ENCODE peak calls at places on chromosome 12, in five cellular contexts. Q is K562, N is GM12878, B is H1, D is HepG2. P is an unnamed sample.

GRCh38 chr12:72207094-72207493 is 65.1 kb upstream of the TRHDE start:
- DNase-seq in Q (no peak), N (no peak), B (no peak), D (no peak), P (no peak)

GRCh38 chr12:57242329-57242690 is 8.7 kb downstream of the STAC3 start:
- DNase-seq in Q (no peak), N (no peak), B (no peak), D (no peak), P (no peak)

GRCh38 chr12:49655595-49656236 is 32.4 kb downstream of the PRPF40B start:
- DNase-seq in Q (no peak), N (no peak), B (no peak), D (no peak), P (no peak)

GRCh38 chr12:63955831-63956685 is 111.6 kb downstream of the SRGAP1 start:
- DNase-seq in Q (no peak), N (no peak), B (no peak), D (no peak), P (no peak)

GRCh38 chr12:113906411-113907200 is 59.5 kb downstream of the RBM19 start:
- DNase-seq in Q (no peak), N (no peak), B (no peak), D (no peak), P (no peak)

GRCh38 chr12:120100630-120101029 is 15.9 kb downstream of the RAB35 start:
- DNase-seq in Q (no peak), N (no peak), B (no peak), D (no peak), P (no peak)

GRCh38 chr12:15214851-15215601 is 6.2 kb downstream of the RERG start:
- DNase-seq in Q (no peak), N (no peak), B (no peak), D (no peak), P (no peak)

GRCh38 chr12:10395390-10395998 is 5.7 kb upstream of the KLRK1 start:
- DNase-seq in Q (no peak), N (peak), B (no peak), D (peak), P (no peak)

GRCh38 chr12:126343352-126343751 is 1278.1 kb downstream of the AACS start:
- DNase-seq in Q (no peak), N (no peak), B (no peak), D (no peak), P (no peak)

GRCh38 chr12:92058664-92059063 is 87.0 kb downstream of the BTG1 start:
- DNase-seq in Q (no peak), N (no peak), B (no peak), D (no peak), P (no peak)

GRCh38 chr12:124388038-124388676 is 93.3 kb downstream of the RFLNA start:
- DNase-seq in Q (no peak), N (no peak), B (no peak), D (no peak), P (no peak)

GRCh38 chr12:121697093-121697698 is 15.4 kb upstream of the TMEM120B start:
- DNase-seq in Q (peak), N (no peak), B (no peak), D (peak), P (peak)

GRCh38 chr12:116319851-116320621 is 42.5 kb upstream of the MED13L start:
- DNase-seq in Q (no peak), N (no peak), B (no peak), D (no peak), P (no peak)

GRCh38 chr12:117603316-117604113 is 242.1 kb upstream of the NOS1 start:
- DNase-seq in Q (no peak), N (no peak), B (no peak), D (no peak), P (no peak)

GRCh38 chr12:125164541-125164940 is 99.3 kb downstream of the AACS start:
- DNase-seq in Q (no peak), N (no peak), B (no peak), D (no peak), P (no peak)

GRCh38 chr12:29152223-29152868 is 3.3 kb downstream of the FAR2 start:
- DNase-seq in Q (no peak), N (no peak), B (no peak), D (no peak), P (no peak)

GRCh38 chr12:63978519-63978918 is 134.0 kb downstream of the SRGAP1 start:
- DNase-seq in Q (no peak), N (no peak), B (no peak), D (peak), P (peak)

GRCh38 chr12:51926718-51927117 is 19.4 kb downstream of the ACVRL1 start:
- DNase-seq in Q (peak), N (no peak), B (no peak), D (peak), P (peak)

GRCh38 chr12:51924551-51925399 is 17.5 kb downstream of the ACVRL1 start:
- DNase-seq in Q (no peak), N (no peak), B (no peak), D (no peak), P (no peak)

GRCh38 chr12:51925400-51926063 is 18.2 kb downstream of the ACVRL1 start:
- DNase-seq in Q (no peak), N (no peak), B (no peak), D (no peak), P (no peak)

GRCh38 chr12:51923506-51924365 is 16.4 kb downstream of the ACVRL1 start:
- DNase-seq in Q (peak), N (no peak), B (peak), D (no peak), P (no peak)

GRCh38 chr12:51926064-51926632 is 18.8 kb downstream of the ACVRL1 start:
- DNase-seq in Q (peak), N (no peak), B (no peak), D (no peak), P (no peak)
- TF ChIP-seq POLR2AphosphoS5 in Q (peak), N (no peak), B (no peak), D (no peak), P (no peak)

GRCh38 chr12:4280351-4281163 is 7.0 kb downstream of the CCND2 start:
- DNase-seq in Q (peak), N (no peak), B (peak), D (no peak), P (no peak)
- TF ChIP-seq SRF in Q (no peak), N (no peak), B (no peak), D (no peak), P (no peak)

GRCh38 chr12:53338916-53339315 is 2.8 kb upstream of the SP7 start:
- DNase-seq in Q (no peak), N (no peak), B (no peak), D (no peak), P (no peak)

GRCh38 chr12:53343978-53344377 is 7.8 kb upstream of the SP7 start:
- DNase-seq in Q (no peak), N (no peak), B (no peak), D (no peak), P (no peak)

GRCh38 chr12:53337998-53338397 is 1.8 kb upstream of the SP7 start:
- DNase-seq in Q (no peak), N (no peak), B (no peak), D (no peak), P (no peak)

GRCh38 chr12:53343449-53343848 is 7.3 kb upstream of the SP7 start:
- DNase-seq in Q (no peak), N (no peak), B (no peak), D (no peak), P (no peak)

GRCh38 chr12:53340398-53340797 is 4.2 kb upstream of the SP7 start:
- DNase-seq in Q (peak), N (no peak), B (no peak), D (no peak), P (no peak)
- TF ChIP-seq CEBPB in Q (no peak), N (no peak), B (no peak), D (no peak), P (no peak)

DNA sequence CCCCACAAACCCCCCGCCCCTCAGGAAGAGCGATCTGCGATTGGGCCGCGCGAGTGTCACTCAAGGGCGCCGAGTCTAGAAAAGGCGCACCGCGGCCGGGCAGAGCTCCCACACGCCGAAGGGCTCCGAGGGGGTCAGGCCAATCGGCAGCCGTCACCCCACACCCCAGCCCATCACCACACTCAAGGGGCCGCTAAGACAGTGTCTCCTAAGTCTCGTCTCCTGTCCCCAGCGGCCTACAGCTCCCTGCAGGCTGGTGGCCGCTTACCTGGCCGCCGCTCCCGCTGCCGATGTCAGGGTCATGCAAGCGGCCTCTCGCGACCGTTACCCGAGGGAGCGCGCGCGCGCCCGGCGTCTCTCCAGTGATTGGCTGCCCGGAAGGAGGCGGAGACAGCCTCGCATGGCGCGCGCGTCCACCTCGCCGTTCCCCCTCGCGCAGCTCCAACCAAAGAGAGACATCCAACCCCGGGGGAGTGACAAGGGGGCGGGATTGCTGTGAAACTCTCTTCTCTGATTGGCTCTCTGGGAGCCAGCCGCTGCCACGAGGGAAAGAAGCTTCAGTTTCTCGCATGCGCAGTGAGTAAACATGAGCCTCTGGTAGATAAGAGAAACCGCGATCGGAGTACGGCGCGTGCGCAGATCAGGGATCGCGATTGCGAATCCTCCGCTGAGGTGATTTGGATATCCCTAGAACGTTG is at the start of the genes MPHOSPH9 and MTRFR:
- DNase-seq in Q (peak), N (peak), B (peak), D (peak), P (peak)
- TF ChIP-seq POLR2AphosphoS5 in Q (peak), N (peak), B (peak), D (peak), P (peak)

GRCh38 chr12:99495797-99496196 is 151.8 kb upstream of the GARIN6 start:
- DNase-seq in Q (no peak), N (no peak), B (no peak), D (no peak), P (no peak)

GRCh38 chr12:99498756-99499155 is 148.8 kb upstream of the GARIN6 start:
- DNase-seq in Q (no peak), N (no peak), B (no peak), D (no peak), P (no peak)
- TF ChIP-seq SRF in Q (no peak), N (no peak), B (no peak), D (no peak), P (no peak)

DNA sequence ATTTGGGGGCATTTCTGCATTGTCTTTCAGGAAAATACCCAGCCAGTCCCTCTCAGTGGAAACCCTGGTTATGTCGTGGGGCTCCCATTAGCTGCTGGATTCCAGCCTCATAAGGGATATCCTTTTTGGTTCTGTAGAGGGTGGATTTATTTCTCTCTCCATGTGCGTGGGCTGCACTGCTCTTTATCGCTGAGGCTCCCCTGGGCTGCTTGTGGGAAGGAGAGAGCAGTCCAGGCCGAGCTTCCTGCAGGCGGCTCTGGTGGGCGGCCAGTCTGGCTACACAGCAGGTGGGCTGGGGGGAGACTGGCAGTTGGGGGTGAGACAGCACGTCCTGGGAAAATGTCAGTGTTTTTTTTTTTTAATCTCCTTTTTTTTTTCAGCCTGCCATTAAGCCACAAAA is 27.6 kb downstream of the TCTN1 start:
- DNase-seq in Q (peak), N (no peak), B (no peak), D (no peak), P (no peak)
- TF ChIP-seq CEBPB in Q (no peak), N (no peak), B (no peak), D (no peak), P (no peak)

DNA sequence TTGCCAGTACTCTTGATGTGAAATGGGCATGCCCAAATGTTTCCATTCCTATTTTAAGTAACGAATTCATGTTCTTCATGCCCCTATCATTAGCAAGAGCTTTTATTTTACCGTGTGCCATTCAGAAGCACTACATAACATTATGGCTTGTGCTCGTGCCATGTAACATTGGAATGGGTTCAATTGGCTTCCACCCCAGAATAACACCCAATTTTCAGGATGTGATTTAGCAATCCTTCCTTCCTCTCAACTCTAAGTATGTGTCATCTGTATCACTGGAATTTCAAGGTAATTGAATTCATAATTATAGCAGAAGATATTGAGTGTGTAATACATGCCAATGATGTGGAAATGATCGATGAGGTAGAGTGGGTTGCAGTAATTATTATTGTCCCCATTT is 145.8 kb upstream of the TMPO start:
- DNase-seq in Q (no peak), N (no peak), B (no peak), D (no peak), P (no peak)
- TF ChIP-seq POLR2AphosphoS5 in Q (no peak), N (no peak), B (no peak), D (no peak), P (no peak)

P was measured in HCT116.